ENCODE peak calls at places on chromosomes 1 and 21, in six cellular contexts. M, R, C, Z, E and O are unnamed samples. For H3K36me3 and H3K4me1, the result is how much of the 10 kb centered on the place peaks cover.

GRCh38 chr1:56773341-56774066 is 45.7 kb downstream of the FYB2 start:
- DNase-seq in M (no peak), R (no peak), C (no peak), Z (no peak), E (no peak), O (no peak)

GRCh38 chr1:206635983-206636354 is 633 bp downstream of the DYRK3 start:
- DNase-seq in M (no peak), R (no peak), C (no peak), Z (no peak), E (peak), O (no peak)

GRCh38 chr1:77036560-77036959 is 169.3 kb downstream of the ST6GALNAC5 start:
- DNase-seq in M (no peak), R (no peak), C (no peak), Z (no peak), E (peak), O (no peak)

GRCh38 chr1:243269461-243269801 is 13.6 kb downstream of the SDCCAG8 start:
- DNase-seq in M (no peak), R (no peak), C (no peak), Z (no peak), E (no peak), O (no peak)

GRCh38 chr1:234779160-234779538 is 169.2 kb upstream of the IRF2BP2 start:
- DNase-seq in M (no peak), R (no peak), C (no peak), Z (no peak), E (peak), O (no peak)

GRCh38 chr1:98028800-98029199 is 108.0 kb upstream of the DPYD start:
- DNase-seq in M (no peak), R (no peak), C (no peak), Z (no peak), E (no peak), O (no peak)

GRCh38 chr1:56157477-56157876 is 421.9 kb downstream of the PLPP3 start:
- DNase-seq in M (no peak), R (no peak), C (no peak), Z (no peak), E (no peak), O (no peak)

GRCh38 chr1:231215676-231216385 is 25.2 kb upstream of the GNPAT start:
- DNase-seq in M (no peak), R (no peak), C (no peak), Z (no peak), E (no peak), O (no peak)

GRCh38 chr1:41098657-41099207 is 77.2 kb upstream of the SLFNL1 start:
- DNase-seq in M (no peak), R (no peak), C (peak), Z (no peak), E (no peak), O (no peak)

GRCh38 chr21:42330380-42331336 is 15.4 kb upstream of the TFF3 start:
- DNase-seq in M (no peak), R (no peak), C (no peak), Z (no peak), E (no peak), O (no peak)

GRCh38 chr21:39529026-39529425 is 77.3 kb downstream of the SH3BGR start:
- DNase-seq in M (no peak), R (no peak), C (no peak), Z (no peak), E (no peak), O (no peak)

GRCh38 chr1:67880056-67880601 is 46.9 kb upstream of the GNG12 start:
- DNase-seq in M (no peak), R (no peak), C (no peak), Z (no peak), E (peak), O (no peak)

GRCh38 chr1:97647776-97648175 is 273.1 kb downstream of the DPYD start:
- DNase-seq in M (no peak), R (no peak), C (no peak), Z (no peak), E (no peak), O (no peak)

GRCh38 chr21:32056791-32057190 is 184.0 kb downstream of the HUNK start:
- DNase-seq in M (peak), R (no peak), C (no peak), Z (no peak), E (no peak), O (no peak)

GRCh38 chr1:167791281-167792209 is 69.8 kb downstream of the MPZL1 start:
- DNase-seq in M (peak), R (no peak), C (no peak), Z (no peak), E (no peak), O (peak)

GRCh38 chr1:182765416-182765815 is 24.2 kb upstream of the NPL start:
- DNase-seq in M (no peak), R (no peak), C (no peak), Z (no peak), E (no peak), O (no peak)

GRCh38 chr1:183467687-183468086 is 4.6 kb upstream of the SMG7 start:
- DNase-seq in M (no peak), R (no peak), C (no peak), Z (no peak), E (no peak), O (no peak)

GRCh38 chr1:6962390-6962955 is 177.2 kb downstream of the CAMTA1 start:
- DNase-seq in M (no peak), R (no peak), C (peak), Z (peak), E (no peak), O (peak)

GRCh38 chr1:44786138-44786840 is 1.7 kb downstream of the BEST4 start:
- DNase-seq in M (no peak), R (peak), C (peak), Z (peak), E (peak), O (peak)

GRCh38 chr1:87243573-87243972 is 85.1 kb upstream of the LMO4 start:
- DNase-seq in M (no peak), R (no peak), C (no peak), Z (no peak), E (no peak), O (no peak)

GRCh38 chr1:205925730-205926129 is 17.5 kb downstream of the SLC26A9 start:
- DNase-seq in M (no peak), R (no peak), C (no peak), Z (no peak), E (no peak), O (no peak)

GRCh38 chr1:71850936-71851335 is 431.4 kb downstream of the NEGR1 start:
- DNase-seq in M (no peak), R (no peak), C (no peak), Z (no peak), E (no peak), O (peak)

GRCh38 chr1:181359012-181359411 is 124.3 kb upstream of the CACNA1E start:
- DNase-seq in M (no peak), R (peak), C (no peak), Z (no peak), E (no peak), O (no peak)

GRCh38 chr1:87644500-87645245 is 316.0 kb downstream of the LMO4 start:
- DNase-seq in M (no peak), R (no peak), C (no peak), Z (no peak), E (no peak), O (no peak)

GRCh38 chr1:246221390-246222240 is 285.5 kb downstream of the SMYD3 start:
- DNase-seq in M (no peak), R (no peak), C (no peak), Z (no peak), E (no peak), O (no peak)

GRCh38 chr21:42666918-42667317 is 13.5 kb downstream of the PDE9A start:
- DNase-seq in M (no peak), R (no peak), C (no peak), Z (no peak), E (no peak), O (no peak)

GRCh38 chr1:9591669-9592509 is 3.2 kb downstream of the TMEM201 start:
- DNase-seq in M (no peak), R (no peak), C (no peak), Z (no peak), E (no peak), O (peak)

GRCh38 chr1:86207323-86207722 is 50.8 kb upstream of the COL24A1 start:
- DNase-seq in M (no peak), R (no peak), C (peak), Z (no peak), E (peak), O (no peak)

GRCh38 chr1:236561976-236562375 is 38.2 kb downstream of the LGALS8 start:
- DNase-seq in M (no peak), R (no peak), C (no peak), Z (no peak), E (no peak), O (no peak)
- H3K36me3 ChIP-seq in M (half or more), R (under half), C (half or more), Z (under half), E (under half), O (half or more)

DNA sequence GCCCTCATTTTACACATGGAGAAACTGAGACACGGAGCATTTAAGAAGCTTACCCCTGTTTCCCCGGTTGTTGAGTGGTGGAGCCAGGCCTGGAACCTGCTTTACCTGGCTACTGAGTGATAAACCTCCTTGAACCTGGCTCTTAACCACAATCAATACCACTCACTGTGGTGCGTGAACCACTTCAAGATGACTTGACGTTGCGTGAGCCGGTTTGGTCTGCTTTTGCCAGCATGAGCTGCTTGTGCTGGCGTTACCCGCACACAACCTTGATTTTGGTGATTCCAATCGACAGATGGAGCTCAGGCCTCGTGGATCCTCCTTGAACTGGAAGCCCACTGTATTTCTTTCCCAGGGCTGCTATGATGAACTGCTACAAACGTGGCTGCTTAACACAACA is 6.1 kb upstream of the TINAGL1 start:
- DNase-seq in M (peak), R (no peak), C (no peak), Z (no peak), E (no peak), O (no peak)
- H3K4me1 ChIP-seq in M (under half), R (under half), C (half or more), Z (half or more), E (under half), O (under half)

GRCh38 chr1:240170245-240170644 is 78.6 kb downstream of the FMN2 start:
- DNase-seq in M (no peak), R (no peak), C (no peak), Z (no peak), E (no peak), O (no peak)

GRCh38 chr1:240170806-240171205 is 79.1 kb downstream of the FMN2 start:
- DNase-seq in M (no peak), R (no peak), C (no peak), Z (no peak), E (no peak), O (no peak)

GRCh38 chr1:240164742-240165141 is 73.1 kb downstream of the FMN2 start:
- DNase-seq in M (no peak), R (no peak), C (no peak), Z (no peak), E (no peak), O (no peak)

GRCh38 chr1:240171907-240172306 is 80.2 kb downstream of the FMN2 start:
- DNase-seq in M (no peak), R (no peak), C (no peak), Z (no peak), E (no peak), O (no peak)

GRCh38 chr1:240169188-240169587 is 77.5 kb downstream of the FMN2 start:
- DNase-seq in M (no peak), R (no peak), C (no peak), Z (no peak), E (no peak), O (no peak)
- TF ChIP-seq CTCF in M (no peak), R (no peak), C (no peak), Z (no peak), E (no peak), O (no peak)

GRCh38 chr21:34836933-34837505 is 168.2 kb downstream of the CLIC6 start:
- DNase-seq in M (no peak), R (no peak), C (no peak), Z (no peak), E (no peak), O (no peak)
- H3K36me3 ChIP-seq in M (under half), R (under half), C (under half), Z (under half), E (under half), O (under half)

GRCh38 chr1:18900303-18900841 is 2.0 kb downstream of the ALDH4A1 start:
- DNase-seq in M (no peak), R (no peak), C (no peak), Z (no peak), E (no peak), O (peak)
- H3K4me1 ChIP-seq in M (under half), R (under half), C (under half), Z (under half), E (under half), O (under half)

GRCh38 chr21:45769896-45770295 is 126.4 kb downstream of the PCBP3 start:
- DNase-seq in M (no peak), R (no peak), C (no peak), Z (no peak), E (no peak), O (no peak)

GRCh38 chr21:45769239-45769758 is 125.8 kb downstream of the PCBP3 start:
- DNase-seq in M (no peak), R (no peak), C (no peak), Z (no peak), E (no peak), O (no peak)

GRCh38 chr21:45768011-45768740 is 124.7 kb downstream of the PCBP3 start:
- DNase-seq in M (no peak), R (no peak), C (no peak), Z (no peak), E (no peak), O (no peak)

GRCh38 chr21:45767071-45768006 is 123.8 kb downstream of the PCBP3 start:
- DNase-seq in M (no peak), R (no peak), C (no peak), Z (no peak), E (no peak), O (no peak)

DNA sequence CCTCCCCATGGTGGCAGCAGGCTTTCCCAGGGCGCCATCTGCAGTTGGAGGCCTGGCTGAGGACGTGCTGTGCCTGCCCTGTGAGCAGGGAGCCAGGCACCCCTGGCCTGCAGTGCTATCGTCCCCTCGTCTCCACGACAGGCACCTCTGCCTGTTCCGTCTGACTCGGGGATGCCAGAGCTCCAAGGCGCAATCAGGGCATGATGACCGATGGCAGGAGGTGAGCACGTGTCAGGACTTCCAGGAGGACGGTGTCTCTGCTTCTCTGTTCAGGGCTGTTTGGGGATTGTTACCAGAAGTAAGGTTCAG is 125.2 kb downstream of the PCBP3 start:
- DNase-seq in M (no peak), R (no peak), C (no peak), Z (no peak), E (no peak), O (no peak)
- TF ChIP-seq CTCF in M (no peak), R (no peak), C (no peak), Z (no peak), E (no peak), O (no peak)